ENCODE peak calls at places on chromosomes 6 and 20, in five cellular contexts. D, G, T, W and Y are unnamed samples.
A peak's percentile ranks its signal among the peaks of the same experiment; 100 is the strongest.

GRCh38 chr6:4322134-4322845 is 186.9 kb upstream of the ECI2 start:
- DNase-seq in D (no peak), W (no peak), T (no peak), G (no peak), Y (no peak)

GRCh38 chr6:139173172-139173571 is 38.3 kb downstream of the HECA start:
- DNase-seq in D (no peak), W (no peak), T (no peak), G (no peak), Y (no peak)

GRCh38 chr6:90502866-90503407 is 83.9 kb downstream of the MAP3K7 start:
- DNase-seq in G (no peak), W (no peak), T (no peak), D (no peak), Y (no peak)

GRCh38 chr6:149128489-149129145 is 188.9 kb upstream of the TAB2 start:
- DNase-seq in G (no peak), T (peak; percentile 44), D (no peak), W (no peak), Y (no peak)

GRCh38 chr6:67768972-67769371 is 866.1 kb upstream of the ADGRB3 start:
- DNase-seq in W (no peak), T (no peak), G (no peak), D (no peak), Y (no peak)

GRCh38 chr6:149160943-149161342 is 156.6 kb upstream of the TAB2 start:
- DNase-seq in G (no peak), D (no peak), T (no peak), W (no peak), Y (no peak)

GRCh38 chr20:1805816-1806215 is 89.4 kb upstream of the SIRPA start:
- DNase-seq in W (no peak), G (no peak), D (no peak), T (no peak), Y (no peak)

GRCh38 chr6:150076196-150076893 is 7.4 kb upstream of the ULBP3 start:
- DNase-seq in T (no peak), D (no peak), W (no peak), G (no peak), Y (no peak)

GRCh38 chr6:105210932-105211531 is 31.2 kb upstream of the POPDC3 start:
- DNase-seq in T (no peak), W (no peak), G (no peak), D (no peak), Y (no peak)

GRCh38 chr6:111011360-111012142 is 29.7 kb downstream of the RPF2 start:
- DNase-seq in G (peak; percentile 62), D (no peak), W (no peak), T (peak; percentile 67), Y (no peak)

GRCh38 chr6:158939255-158940170 is 60.5 kb downstream of the RSPH3 start:
- DNase-seq in W (no peak), T (no peak), D (no peak), G (no peak), Y (no peak)

GRCh38 chr20:3890410-3890751 is 1.2 kb downstream of the PANK2 start:
- DNase-seq in G (peak; percentile 37), T (peak; percentile 39), D (peak; percentile 19), W (no peak), Y (no peak)

GRCh38 chr20:52261792-52262191 is 70.2 kb upstream of the ZFP64 start:
- DNase-seq in G (no peak), T (no peak), D (no peak), W (no peak), Y (no peak)

GRCh38 chr20:16147221-16147620 is 426.0 kb downstream of the KIF16B start:
- DNase-seq in G (no peak), D (no peak), T (no peak), W (no peak), Y (no peak)

GRCh38 chr20:24787621-24788020 is 161.4 kb upstream of the CST7 start:
- DNase-seq in T (no peak), G (no peak), D (no peak), W (no peak), Y (no peak)

GRCh38 chr20:41275181-41275793 is 42.2 kb downstream of the ZHX3 start:
- DNase-seq in G (peak; percentile 65), T (no peak), D (no peak), W (no peak), Y (no peak)

GRCh38 chr6:138692058-138692977 is 81.3 kb upstream of the CCDC28A start:
- DNase-seq in D (peak; percentile 57), G (peak; percentile 53), T (peak; percentile 73), W (peak; percentile 15), Y (peak; percentile 86)

GRCh38 chr6:19478992-19479391 is 358.2 kb upstream of the ID4 start:
- DNase-seq in G (peak; percentile 26), T (peak; percentile 18), W (no peak), D (no peak), Y (no peak)

GRCh38 chr20:15902493-15902892 is 670.8 kb downstream of the KIF16B start:
- DNase-seq in W (no peak), D (no peak), T (no peak), G (no peak), Y (peak; percentile 33)

GRCh38 chr6:26173836-26174144 is 86.6 kb downstream of the HFE start:
- DNase-seq in G (no peak), D (no peak), W (no peak), T (no peak), Y (no peak)

GRCh38 chr20:4153251-4153650 is 137.9 kb upstream of the RNF24 start:
- DNase-seq in T (no peak), D (peak; percentile 11), W (no peak), G (no peak), Y (no peak)

GRCh38 chr6:167700199-167700598 is 126.5 kb upstream of the AFDN start:
- DNase-seq in W (no peak), G (no peak), D (no peak), T (no peak), Y (no peak)

GRCh38 chr6:38796850-38797249 is 81.7 kb downstream of the DNAH8 start:
- DNase-seq in T (no peak), W (no peak), D (no peak), G (no peak), Y (no peak)

GRCh38 chr20:46359233-46359751 is 47.1 kb downstream of the ELMO2 start:
- DNase-seq in G (no peak), T (no peak), W (no peak), D (no peak), Y (no peak)

GRCh38 chr6:52305948-52306767 is 21.6 kb upstream of the MCM3 start:
- DNase-seq in D (no peak), T (no peak), W (no peak), G (no peak), Y (no peak)

GRCh38 chr6:9878535-9878934 is 536.3 kb downstream of the TFAP2A start:
- DNase-seq in W (no peak), T (no peak), D (no peak), G (no peak), Y (no peak)

GRCh38 chr6:2738373-2738979 is 12.2 kb downstream of the MYLK4 start:
- DNase-seq in G (peak; percentile 72), W (peak; percentile 20), T (peak; percentile 79), D (peak; percentile 27), Y (peak; percentile 60)
- TF ChIP-seq CTCF in G (peak; percentile 70), W (peak; percentile 80), T (peak; percentile 80), D (peak; percentile 62), Y (peak; percentile 75)

GRCh38 chr20:20665200-20665599 is 47.2 kb downstream of the RALGAPA2 start:
- DNase-seq in W (no peak), D (no peak), G (no peak), T (no peak), Y (no peak)
- TF ChIP-seq CTCF in W (no peak), D (no peak), G (no peak), T (no peak), Y (peak; percentile 3)

DNA sequence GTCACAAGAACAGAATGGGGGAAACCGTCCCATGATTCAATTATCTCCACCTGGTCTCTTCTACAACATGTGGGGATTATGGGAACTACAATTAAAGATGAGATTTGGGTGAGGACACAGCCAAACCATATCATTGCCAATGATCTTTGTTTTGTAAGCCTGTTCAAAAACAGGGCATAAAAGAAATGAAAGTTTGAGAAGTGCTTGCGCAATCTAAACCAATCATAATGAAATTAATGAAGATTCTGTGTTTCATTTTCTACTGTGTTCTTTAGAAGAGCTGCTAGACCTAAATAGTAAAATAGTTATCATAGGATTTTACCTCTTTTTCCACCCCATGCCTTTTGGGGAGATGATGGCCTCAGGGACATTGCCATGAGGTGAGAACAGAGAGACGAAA is 761.3 kb downstream of the HDGFL1 start:
- DNase-seq in D (no peak), W (no peak), G (no peak), T (no peak), Y (no peak)
- TF ChIP-seq CTCF in D (no peak), W (no peak), G (no peak), T (no peak), Y (no peak)

DNA sequence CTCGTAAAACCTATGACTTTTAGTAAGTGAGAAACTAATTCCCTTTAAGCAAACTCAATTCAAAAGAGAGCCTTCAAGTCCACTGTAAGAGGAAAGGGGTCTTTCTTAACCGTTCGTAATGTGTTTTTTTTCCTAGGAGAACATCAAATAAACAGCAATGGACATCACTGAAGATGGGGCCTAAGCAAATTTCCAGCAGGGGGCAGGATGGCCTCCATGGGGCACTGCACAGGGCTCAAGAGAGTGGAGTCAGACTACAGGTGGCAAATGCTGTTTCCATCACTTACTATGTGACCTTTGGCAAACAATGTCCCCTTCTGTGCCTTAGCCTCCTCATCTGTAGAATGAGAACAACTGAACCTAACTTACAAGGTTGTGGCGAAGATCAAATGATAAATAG is 88.7 kb downstream of the ARHGAP18 start:
- DNase-seq in G (peak; percentile 34), W (no peak), T (no peak), D (no peak), Y (no peak)
- TF ChIP-seq CTCF in G (peak; percentile 47), W (no peak), T (peak; percentile 37), D (peak; percentile 10), Y (no peak)

DNA sequence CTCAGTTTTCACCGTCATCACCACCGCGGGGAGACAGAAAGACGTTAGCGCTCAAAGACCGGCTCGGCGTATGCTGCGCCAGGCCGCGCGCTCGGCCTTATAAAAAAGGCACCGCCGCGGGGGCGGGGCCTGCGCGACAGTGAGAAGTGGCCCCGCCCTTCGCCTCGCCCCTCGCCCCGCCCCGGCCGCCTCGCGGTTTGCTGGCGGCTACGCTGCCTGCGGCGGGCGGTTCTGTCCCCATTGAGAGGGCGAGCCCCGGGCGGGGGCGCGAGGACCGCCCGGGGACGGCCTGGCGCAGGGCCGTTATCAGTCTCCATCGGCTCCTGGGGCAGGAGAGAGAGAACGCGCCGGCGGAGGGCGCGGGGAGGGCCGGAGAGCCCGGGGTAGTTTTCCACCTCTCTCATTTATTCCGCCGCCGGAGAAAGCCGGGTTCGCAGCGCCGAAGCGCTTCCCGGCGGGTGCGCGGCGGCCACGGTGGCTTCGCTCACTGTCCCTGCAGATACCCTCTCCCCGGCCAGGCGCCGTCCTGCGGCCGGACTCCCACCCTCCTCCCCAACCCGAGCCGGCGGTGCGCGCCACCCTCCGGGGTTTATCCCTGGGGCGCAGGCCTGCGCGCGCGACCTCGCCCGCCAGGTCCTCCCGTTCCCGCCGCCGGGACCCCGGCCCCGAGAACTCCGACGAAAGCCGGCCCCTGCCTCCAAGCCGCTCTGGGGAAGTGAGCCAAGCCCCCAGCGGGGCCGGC is 122.5 kb upstream of the SLC2A12 start:
- DNase-seq in W (peak; percentile 79), T (peak; percentile 95), G (peak; percentile 91), D (peak; percentile 89), Y (peak; percentile 97)
- TF ChIP-seq CTCF in W (no peak), T (no peak), G (no peak), D (no peak), Y (no peak)

GRCh38 chr6:119966484-119966883 is 616.9 kb upstream of the MAN1A1 start:
- DNase-seq in G (no peak), T (no peak), D (no peak), W (no peak), Y (no peak)
- TF ChIP-seq CTCF in G (no peak), T (no peak), D (no peak), W (no peak), Y (no peak)